ENCODE peak calls at places on chromosomes 6 and 20, in four cellular contexts. M is lower leg skin, W is suprapubic skin, P is tibial nerve. R is an unnamed sample.
A peak's percentile ranks its signal among the peaks of the same experiment; 100 is the strongest.

GRCh38 chr6:4906942-4907300 is 96.9 kb downstream of the RPP40 start:
- DNase-seq in M (no peak), W (no peak), P (no peak), R (no peak)

GRCh38 chr6:105022416-105022815 is 65.5 kb downstream of the LIN28B start:
- DNase-seq in M (no peak), W (no peak), P (no peak), R (no peak)

GRCh38 chr6:24069546-24069945 is 56.5 kb upstream of the NRSN1 start:
- DNase-seq in M (no peak), W (no peak), P (no peak), R (no peak)

GRCh38 chr6:137313928-137314855 is 95.0 kb upstream of the IFNGR1 start:
- DNase-seq in M (peak; percentile 53), W (peak; percentile 85), P (peak; percentile 77), R (peak; percentile 25)

GRCh38 chr20:40687384-40688128 is 1.5 kb downstream of the MAFB start:
- DNase-seq in M (peak; percentile 79), W (peak; percentile 90), P (peak; percentile 51), R (no peak)

GRCh38 chr6:16731503-16732018 is 29.7 kb downstream of the ATXN1 start:
- DNase-seq in M (no peak), W (no peak), P (no peak), R (no peak)

GRCh38 chr6:36683145-36683655 is 4.7 kb downstream of the CDKN1A start:
- DNase-seq in M (no peak), W (no peak), P (no peak), R (no peak)

GRCh38 chr6:36414481-36414880 is 27.0 kb upstream of the ETV7 start:
- DNase-seq in M (no peak), W (no peak), P (no peak), R (no peak)

GRCh38 chr20:17992847-17993508 is 24.2 kb downstream of the MGME1 start:
- DNase-seq in M (no peak), W (no peak), P (no peak), R (no peak)

GRCh38 chr6:44642870-44643522 is 255.5 kb downstream of the CDC5L start:
- DNase-seq in M (no peak), W (no peak), P (no peak), R (no peak)

GRCh38 chr20:25302596-25302995 is 54.7 kb downstream of the PYGB start:
- DNase-seq in M (no peak), W (no peak), P (no peak), R (no peak)

GRCh38 chr20:25297141-25297905 is 49.4 kb downstream of the PYGB start:
- DNase-seq in M (no peak), W (no peak), P (no peak), R (no peak)

GRCh38 chr20:25300496-25301170 is 52.7 kb downstream of the PYGB start:
- DNase-seq in M (no peak), W (no peak), P (no peak), R (no peak)

GRCh38 chr20:25301357-25301920 is 53.6 kb downstream of the PYGB start:
- DNase-seq in M (no peak), W (no peak), P (no peak), R (no peak)

DNA sequence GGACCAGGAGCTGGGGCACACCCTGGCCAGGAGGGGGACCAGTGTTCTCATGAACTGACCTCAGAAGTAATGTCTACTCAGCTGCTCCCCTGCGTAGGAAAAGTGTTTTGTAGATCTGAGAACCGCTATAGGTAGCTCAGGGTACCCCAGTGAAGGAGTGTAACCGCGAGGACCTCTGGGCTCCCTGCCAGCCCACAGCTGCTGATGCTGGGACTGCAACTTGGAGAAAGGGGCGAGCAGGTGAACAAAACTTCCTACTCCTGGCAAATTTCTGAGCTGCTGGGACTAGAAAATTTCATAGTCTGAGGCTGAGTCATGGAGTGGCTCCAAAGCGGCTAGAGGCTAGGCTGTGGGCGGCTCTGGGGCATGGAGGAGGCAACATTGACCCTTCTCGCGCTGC is 51.9 kb downstream of the PYGB start:
- DNase-seq in M (no peak), W (no peak), P (no peak), R (no peak)
- TF ChIP-seq CTCF in M (no peak), W (no peak), P (no peak), R (no peak)

GRCh38 chr6:151692216-151692615 is 115.3 kb upstream of the ESR1 start:
- DNase-seq in M (no peak), W (no peak), P (no peak), R (no peak)

GRCh38 chr6:151693366-151693765 is 114.1 kb upstream of the ESR1 start:
- DNase-seq in M (no peak), W (no peak), P (no peak), R (no peak)

GRCh38 chr6:151690303-151690702 is 117.2 kb upstream of the ESR1 start:
- DNase-seq in M (no peak), W (no peak), P (peak; percentile 33), R (no peak)

GRCh38 chr6:151689499-151690201 is 117.8 kb upstream of the ESR1 start:
- DNase-seq in M (no peak), W (no peak), P (no peak), R (no peak)

DNA sequence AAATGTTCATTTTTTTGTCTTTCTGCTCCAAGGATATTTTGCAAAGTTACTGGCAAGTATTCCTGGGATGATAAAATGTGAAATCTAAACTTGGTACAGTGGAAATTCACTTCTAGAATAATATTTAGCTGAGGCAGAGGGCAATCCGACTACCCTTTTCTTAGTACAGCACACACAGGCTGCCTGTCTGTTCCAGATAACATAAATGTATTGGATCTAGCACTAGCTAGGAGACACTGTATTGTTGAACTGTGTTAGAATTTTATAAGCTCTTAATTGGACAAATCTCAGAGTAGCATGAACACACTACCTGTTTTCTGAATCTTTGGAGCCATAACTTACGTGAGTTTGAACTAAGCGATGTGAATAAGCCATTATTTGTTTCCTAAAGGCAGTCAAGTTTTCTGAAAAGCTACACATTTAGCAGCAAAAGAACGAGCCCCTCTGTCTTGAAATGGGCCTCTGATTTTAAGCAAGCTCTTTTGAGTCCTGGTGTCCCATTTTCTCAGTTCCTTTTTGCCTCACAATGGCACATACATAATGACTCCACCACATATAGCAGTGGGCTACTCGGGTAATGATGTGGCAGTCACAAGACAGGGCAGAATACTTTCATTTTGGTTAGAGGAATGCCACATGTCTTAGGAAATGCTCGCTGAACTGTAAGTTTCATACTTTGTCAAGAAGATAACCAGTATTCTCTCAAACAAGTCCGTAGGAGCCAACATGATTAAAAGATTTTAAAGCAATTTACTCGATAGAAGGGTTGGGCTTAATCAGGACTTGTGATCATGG is 116.5 kb upstream of the ESR1 start:
- DNase-seq in M (peak; percentile 42), W (no peak), P (peak; percentile 46), R (no peak)
- H3K4me3 ChIP-seq in M (no peak overlapping the region), W (peak overlapping the region; percentile 30), P (peak overlapping the region; percentile 33), R (peak overlapping the region; percentile 16)

DNA sequence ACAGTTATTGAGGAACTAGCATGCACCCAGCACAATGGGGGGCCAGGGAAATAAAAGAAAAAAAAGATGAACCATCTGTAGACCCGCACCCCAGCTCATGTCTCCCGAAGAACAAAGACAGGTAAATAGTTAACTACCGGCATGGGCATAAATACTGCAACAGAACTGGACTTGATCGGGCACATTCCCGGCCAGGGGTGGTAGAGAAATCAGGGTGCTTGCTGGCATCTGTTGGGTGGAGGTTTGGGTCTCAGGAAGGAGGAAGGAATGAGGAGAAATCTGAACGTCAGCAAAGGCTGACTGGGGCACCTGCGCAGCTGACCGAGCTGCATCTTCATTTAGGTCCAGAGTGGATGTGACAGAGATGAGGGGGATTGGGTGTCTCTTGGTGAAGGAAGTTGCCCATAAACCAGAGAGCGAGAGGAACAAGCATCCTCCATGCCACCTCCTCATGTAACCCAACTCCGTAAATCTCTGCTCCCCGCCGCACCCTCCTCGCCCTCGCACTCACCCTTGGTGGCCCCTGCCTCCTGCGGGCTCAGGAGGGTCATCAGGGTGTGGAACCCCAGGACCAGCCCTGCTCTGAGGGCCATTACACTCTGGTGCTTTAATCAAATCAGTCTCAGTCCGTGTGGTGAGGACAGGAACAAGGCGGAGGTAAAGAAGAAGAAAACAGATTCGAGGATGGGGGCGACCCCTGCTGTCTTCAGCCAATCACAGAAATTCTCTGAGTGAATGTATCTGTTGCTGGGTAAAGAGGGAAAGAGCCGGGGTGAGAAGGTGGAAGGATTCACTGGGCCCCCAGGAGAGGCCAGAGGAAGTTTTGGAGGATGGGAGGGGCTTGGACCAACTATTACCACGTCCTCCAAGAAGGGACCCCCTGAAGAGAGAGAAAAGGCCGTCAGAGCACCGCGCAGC is at the start of gene HLA-DOA:
- DNase-seq in M (no peak), W (no peak), P (no peak), R (no peak)
- TF ChIP-seq POLR2A in M (no peak), W (no peak), P (no peak), R (no peak)

GRCh38 chr6:6007311-6008113 is 787 bp upstream of the NRN1 start:
- DNase-seq in M (no peak), W (no peak), P (no peak), R (no peak)
- TF ChIP-seq CTCF in M (no peak), W (no peak), P (peak; percentile 32), R (no peak)

GRCh38 chr6:158417760-158418098 is 105.5 kb downstream of the TULP4 start:
- DNase-seq in M (no peak), W (no peak), P (no peak), R (no peak)
- H3K4me3 ChIP-seq in M (no peak overlapping the region), W (no peak overlapping the region), P (no peak overlapping the region), R (no peak overlapping the region)

GRCh38 chr6:96157018-96157565 is 141.3 kb downstream of the FUT9 start:
- DNase-seq in M (no peak), W (no peak), P (no peak), R (no peak)

GRCh38 chr6:96164802-96165201 is 149.0 kb downstream of the FUT9 start:
- DNase-seq in M (no peak), W (no peak), P (no peak), R (no peak)

GRCh38 chr6:96162711-96163120 is 146.9 kb downstream of the FUT9 start:
- DNase-seq in M (no peak), W (no peak), P (no peak), R (no peak)
- TF ChIP-seq POLR2A in M (no peak), W (no peak), P (no peak), R (no peak)

DNA sequence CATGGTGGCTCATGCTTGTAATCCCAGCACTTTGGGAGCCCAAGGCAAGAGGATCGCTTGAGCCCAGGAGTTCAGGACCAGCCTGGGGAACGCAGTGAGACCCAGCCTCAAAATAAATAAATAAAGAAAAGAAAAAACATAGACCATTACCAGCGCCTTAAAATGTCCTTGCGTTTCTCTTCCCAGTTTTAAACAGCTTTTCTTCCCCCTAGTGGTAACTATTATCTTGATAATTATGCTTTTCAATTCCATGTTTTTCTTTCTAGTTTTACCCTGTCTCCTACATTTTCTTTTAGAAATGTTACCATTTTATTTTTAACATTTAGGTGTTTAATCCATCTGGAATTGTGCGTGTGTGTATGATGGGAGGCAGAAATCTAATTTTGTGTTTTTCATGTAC is 24.4 kb downstream of the DNAH8 start:
- DNase-seq in M (no peak), W (no peak), P (no peak), R (no peak)
- TF ChIP-seq CTCF in M (no peak), W (no peak), P (no peak), R (peak; percentile 11)

DNA sequence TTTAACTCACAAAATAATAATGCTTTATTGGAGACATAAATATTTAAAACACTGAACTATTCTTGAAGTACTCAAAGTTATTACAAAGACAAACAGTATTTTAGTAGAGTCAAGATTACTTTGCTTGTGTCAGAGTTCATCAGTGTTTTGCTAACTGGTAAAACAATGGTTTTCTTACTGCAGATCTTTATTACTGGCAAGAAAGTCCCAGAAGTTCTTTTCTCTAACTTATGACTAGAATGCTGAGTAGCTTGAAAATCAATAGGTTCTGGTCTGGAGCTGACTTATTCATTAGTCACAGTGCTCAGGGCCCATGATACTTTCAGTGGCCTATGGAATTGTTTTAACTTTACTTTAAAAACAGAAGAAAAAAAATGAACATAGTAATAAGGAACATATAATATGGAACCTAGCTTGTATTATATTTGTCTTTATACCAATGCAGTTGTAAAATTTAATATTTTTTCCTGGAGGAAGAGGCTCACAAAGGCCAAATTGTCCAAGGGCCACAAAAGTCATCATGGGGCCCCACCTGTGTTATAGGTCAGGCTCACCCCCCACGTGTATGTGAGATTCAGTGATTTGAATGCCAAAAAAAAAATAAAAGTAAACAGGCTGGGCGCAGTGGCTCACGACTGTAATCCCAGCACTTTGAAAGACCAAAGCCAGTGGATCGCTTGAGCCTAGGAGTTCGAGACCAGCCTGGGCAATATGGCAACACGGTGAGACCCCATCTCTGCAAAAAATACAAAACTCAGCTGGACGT is 53.3 kb downstream of the PLEKHG1 start:
- DNase-seq in M (no peak), W (no peak), P (no peak), R (no peak)
- H3K4me3 ChIP-seq in M (no peak overlapping the region), W (no peak overlapping the region), P (no peak overlapping the region), R (no peak overlapping the region)

R was measured in esophagus squamous epithelium.